ENCODE peak calls at places on chromosomes 16 and 17, in eight cellular contexts. One of them, this sample, is unnamed. For H3K4me1 and H3K27me3, the result is how much of the 10 kb centered on the place peaks cover.

GRCh38 chr17:39187152-39187830 is 10.2 kb downstream of the CACNB1 start:
- DNase-seq in stomach: no peak
- DNase-seq in gastrocnemius medialis: no peak
- DNase-seq in small intestine: peak
- DNase-seq in psoas muscle: no peak
- DNase-seq in heart left ventricle: no peak
- DNase-seq in sigmoid colon: no peak
- DNase-seq in fibroblast of lung: no peak
- DNase-seq in this sample: no peak

GRCh38 chr16:78483124-78483992 is 383.9 kb downstream of the WWOX start:
- DNase-seq in stomach: no peak
- DNase-seq in gastrocnemius medialis: no peak
- DNase-seq in small intestine: peak
- DNase-seq in psoas muscle: no peak
- DNase-seq in heart left ventricle: no peak
- DNase-seq in sigmoid colon: no peak
- DNase-seq in fibroblast of lung: no peak
- DNase-seq in this sample: peak

GRCh38 chr17:66799839-66800537 is 34.9 kb upstream of the CACNG5 start:
- DNase-seq in stomach: no peak
- DNase-seq in gastrocnemius medialis: no peak
- DNase-seq in small intestine: no peak
- DNase-seq in psoas muscle: no peak
- DNase-seq in heart left ventricle: no peak
- DNase-seq in sigmoid colon: peak
- DNase-seq in fibroblast of lung: no peak
- DNase-seq in this sample: no peak

GRCh38 chr16:5557966-5558365 is 460.4 kb upstream of the EEF2KMT start:
- DNase-seq in stomach: no peak
- DNase-seq in gastrocnemius medialis: no peak
- DNase-seq in small intestine: no peak
- DNase-seq in psoas muscle: no peak
- DNase-seq in heart left ventricle: no peak
- DNase-seq in sigmoid colon: no peak
- DNase-seq in fibroblast of lung: no peak
- DNase-seq in this sample: no peak

GRCh38 chr17:5718751-5719150 is 134.4 kb upstream of the NLRP1 start:
- DNase-seq in stomach: no peak
- DNase-seq in gastrocnemius medialis: no peak
- DNase-seq in small intestine: no peak
- DNase-seq in psoas muscle: no peak
- DNase-seq in heart left ventricle: no peak
- DNase-seq in sigmoid colon: no peak
- DNase-seq in fibroblast of lung: no peak
- DNase-seq in this sample: no peak

GRCh38 chr16:4692460-4693295 is 684 bp upstream of the NUDT16L1 start:
- DNase-seq in stomach: no peak
- DNase-seq in gastrocnemius medialis: no peak
- DNase-seq in small intestine: peak
- DNase-seq in psoas muscle: no peak
- DNase-seq in heart left ventricle: no peak
- DNase-seq in sigmoid colon: peak
- DNase-seq in fibroblast of lung: no peak
- DNase-seq in this sample: peak

GRCh38 chr17:3796110-3796821 is 4.7 kb downstream of the ITGAE start:
- DNase-seq in stomach: peak
- DNase-seq in gastrocnemius medialis: no peak
- DNase-seq in small intestine: peak
- DNase-seq in psoas muscle: no peak
- DNase-seq in heart left ventricle: no peak
- DNase-seq in sigmoid colon: no peak
- DNase-seq in fibroblast of lung: no peak
- DNase-seq in this sample: no peak

GRCh38 chr17:7837375-7838290 is 3.6 kb downstream of the KDM6B start:
- DNase-seq in stomach: no peak
- DNase-seq in gastrocnemius medialis: no peak
- DNase-seq in small intestine: peak
- DNase-seq in psoas muscle: no peak
- DNase-seq in heart left ventricle: no peak
- DNase-seq in sigmoid colon: no peak
- DNase-seq in fibroblast of lung: no peak
- DNase-seq in this sample: peak

GRCh38 chr17:75152971-75153853 is 1.1 kb downstream of the JPT1 start:
- DNase-seq in stomach: no peak
- DNase-seq in gastrocnemius medialis: no peak
- DNase-seq in small intestine: peak
- DNase-seq in psoas muscle: no peak
- DNase-seq in heart left ventricle: no peak
- DNase-seq in sigmoid colon: peak
- DNase-seq in fibroblast of lung: peak
- DNase-seq in this sample: peak

GRCh38 chr17:43608313-43608712 is 53.4 kb downstream of the MEOX1 start:
- DNase-seq in stomach: no peak
- DNase-seq in gastrocnemius medialis: no peak
- DNase-seq in small intestine: no peak
- DNase-seq in psoas muscle: no peak
- DNase-seq in heart left ventricle: no peak
- DNase-seq in sigmoid colon: no peak
- DNase-seq in fibroblast of lung: no peak
- DNase-seq in this sample: no peak

GRCh38 chr17:56031636-56032035 is 121.6 kb upstream of the ANKFN1 start:
- DNase-seq in stomach: no peak
- DNase-seq in gastrocnemius medialis: no peak
- DNase-seq in small intestine: no peak
- DNase-seq in psoas muscle: no peak
- DNase-seq in heart left ventricle: no peak
- DNase-seq in sigmoid colon: no peak
- DNase-seq in fibroblast of lung: no peak
- DNase-seq in this sample: no peak

GRCh38 chr16:57627184-57627871 is 1.1 kb upstream of the ADGRG1 start:
- DNase-seq in stomach: no peak
- DNase-seq in gastrocnemius medialis: no peak
- DNase-seq in small intestine: no peak
- DNase-seq in psoas muscle: no peak
- DNase-seq in heart left ventricle: no peak
- DNase-seq in sigmoid colon: no peak
- DNase-seq in fibroblast of lung: peak
- DNase-seq in this sample: no peak

GRCh38 chr17:8807070-8807550 is 7.9 kb upstream of the MFSD6L start:
- DNase-seq in stomach: no peak
- DNase-seq in gastrocnemius medialis: no peak
- DNase-seq in small intestine: no peak
- DNase-seq in psoas muscle: no peak
- DNase-seq in heart left ventricle: no peak
- DNase-seq in sigmoid colon: no peak
- DNase-seq in fibroblast of lung: no peak
- DNase-seq in this sample: no peak

DNA sequence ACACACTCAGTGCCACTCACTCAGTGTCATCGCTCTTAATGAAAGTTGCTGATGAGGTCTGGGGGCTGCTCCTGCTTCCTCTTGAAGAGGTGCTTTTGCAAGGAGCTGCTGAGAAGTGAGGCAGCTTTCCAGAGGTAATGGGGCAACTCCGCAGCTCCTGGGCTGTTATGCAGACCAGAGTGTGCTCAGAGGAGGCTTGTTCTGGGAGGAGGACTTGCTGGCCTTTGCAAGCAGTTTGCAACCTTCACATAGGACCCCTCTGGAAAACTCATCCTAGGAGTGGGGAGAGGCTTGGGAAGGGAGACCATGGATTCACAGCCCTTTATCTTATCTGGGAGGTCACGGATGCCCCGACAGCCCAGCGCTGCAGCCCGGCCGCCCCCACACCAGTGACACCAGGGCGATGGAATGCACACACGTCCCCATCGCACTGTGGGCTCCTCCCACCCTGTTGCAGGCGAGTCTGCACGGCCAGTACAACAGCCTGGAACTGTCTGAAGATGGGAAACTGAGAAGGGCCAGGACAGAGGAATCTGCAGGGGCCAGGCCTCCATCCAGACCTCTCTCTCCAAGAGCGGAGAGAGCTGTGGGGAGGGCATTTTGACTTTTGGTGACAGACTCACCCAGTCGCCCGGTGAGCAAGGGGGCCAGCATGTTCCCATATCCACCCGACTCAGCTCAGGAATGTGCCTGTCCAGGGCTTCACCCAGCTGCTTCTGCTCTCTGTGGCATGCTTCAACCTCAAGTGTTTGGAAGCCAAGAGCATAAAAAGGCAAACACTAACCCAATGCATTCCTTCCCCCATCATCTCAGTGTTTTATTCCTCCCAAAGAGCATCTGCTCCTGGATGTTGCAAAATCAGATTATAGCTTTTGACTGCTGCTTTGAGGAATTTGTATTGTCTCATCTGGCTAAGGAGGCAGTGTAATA is 78.6 kb upstream of the ZNF469 start:
- DNase-seq in stomach: no peak
- DNase-seq in gastrocnemius medialis: no peak
- DNase-seq in small intestine: no peak
- DNase-seq in psoas muscle: peak
- DNase-seq in heart left ventricle: peak
- DNase-seq in sigmoid colon: peak
- DNase-seq in fibroblast of lung: peak
- DNase-seq in this sample: peak
- H3K4me1 ChIP-seq in stomach: under half
- H3K4me1 ChIP-seq in gastrocnemius medialis: under half
- H3K4me1 ChIP-seq in small intestine: under half
- H3K4me1 ChIP-seq in psoas muscle: under half
- H3K4me1 ChIP-seq in heart left ventricle: under half
- H3K4me1 ChIP-seq in sigmoid colon: under half
- H3K4me1 ChIP-seq in fibroblast of lung: under half
- H3K4me1 ChIP-seq in this sample: under half

GRCh38 chr17:78568494-78569115 is 8.6 kb downstream of the DNAH17 start:
- DNase-seq in stomach: no peak
- DNase-seq in gastrocnemius medialis: no peak
- DNase-seq in small intestine: no peak
- DNase-seq in psoas muscle: no peak
- DNase-seq in heart left ventricle: peak
- DNase-seq in sigmoid colon: no peak
- DNase-seq in fibroblast of lung: peak
- DNase-seq in this sample: peak
- H3K27me3 ChIP-seq in stomach: under half
- H3K27me3 ChIP-seq in gastrocnemius medialis: under half
- H3K27me3 ChIP-seq in small intestine: under half
- H3K27me3 ChIP-seq in psoas muscle: under half
- H3K27me3 ChIP-seq in heart left ventricle: under half
- H3K27me3 ChIP-seq in sigmoid colon: under half
- H3K27me3 ChIP-seq in fibroblast of lung: under half
- H3K27me3 ChIP-seq in this sample: under half

GRCh38 chr17:62064791-62065563 is at the start of gene MED13:
- DNase-seq in stomach: peak
- DNase-seq in gastrocnemius medialis: peak
- DNase-seq in small intestine: peak
- DNase-seq in psoas muscle: peak
- DNase-seq in heart left ventricle: peak
- DNase-seq in sigmoid colon: peak
- DNase-seq in fibroblast of lung: peak
- DNase-seq in this sample: peak

GRCh38 chr17:62062313-62062712 is 2.8 kb downstream of the MED13 start:
- DNase-seq in stomach: no peak
- DNase-seq in gastrocnemius medialis: no peak
- DNase-seq in small intestine: no peak
- DNase-seq in psoas muscle: no peak
- DNase-seq in heart left ventricle: no peak
- DNase-seq in sigmoid colon: no peak
- DNase-seq in fibroblast of lung: peak
- DNase-seq in this sample: no peak

GRCh38 chr17:62064029-62064790 is 868 bp downstream of the MED13 start:
- DNase-seq in stomach: no peak
- DNase-seq in gastrocnemius medialis: no peak
- DNase-seq in small intestine: peak
- DNase-seq in psoas muscle: no peak
- DNase-seq in heart left ventricle: no peak
- DNase-seq in sigmoid colon: no peak
- DNase-seq in fibroblast of lung: peak
- DNase-seq in this sample: no peak

GRCh38 chr17:62065611-62066468 is 762 bp upstream of the MED13 start:
- DNase-seq in stomach: peak
- DNase-seq in gastrocnemius medialis: peak
- DNase-seq in small intestine: peak
- DNase-seq in psoas muscle: peak
- DNase-seq in heart left ventricle: peak
- DNase-seq in sigmoid colon: peak
- DNase-seq in fibroblast of lung: peak
- DNase-seq in this sample: peak

GRCh38 chr17:62062936-62063335 is 2.1 kb downstream of the MED13 start:
- DNase-seq in stomach: no peak
- DNase-seq in gastrocnemius medialis: no peak
- DNase-seq in small intestine: no peak
- DNase-seq in psoas muscle: no peak
- DNase-seq in heart left ventricle: no peak
- DNase-seq in sigmoid colon: no peak
- DNase-seq in fibroblast of lung: peak
- DNase-seq in this sample: no peak
- H3K4me1 ChIP-seq in stomach: half or more
- H3K4me1 ChIP-seq in gastrocnemius medialis: half or more
- H3K4me1 ChIP-seq in small intestine: under half
- H3K4me1 ChIP-seq in psoas muscle: under half
- H3K4me1 ChIP-seq in heart left ventricle: half or more
- H3K4me1 ChIP-seq in sigmoid colon: half or more
- H3K4me1 ChIP-seq in fibroblast of lung: under half
- H3K4me1 ChIP-seq in this sample: under half

GRCh38 chr17:80192268-80192667 is 22.4 kb downstream of the CARD14 start:
- DNase-seq in stomach: no peak
- DNase-seq in gastrocnemius medialis: no peak
- DNase-seq in small intestine: no peak
- DNase-seq in psoas muscle: no peak
- DNase-seq in heart left ventricle: no peak
- DNase-seq in sigmoid colon: no peak
- DNase-seq in fibroblast of lung: no peak
- DNase-seq in this sample: no peak

GRCh38 chr17:80190716-80191115 is 20.9 kb downstream of the CARD14 start:
- DNase-seq in stomach: no peak
- DNase-seq in gastrocnemius medialis: no peak
- DNase-seq in small intestine: no peak
- DNase-seq in psoas muscle: no peak
- DNase-seq in heart left ventricle: no peak
- DNase-seq in sigmoid colon: no peak
- DNase-seq in fibroblast of lung: no peak
- DNase-seq in this sample: no peak

GRCh38 chr17:80189611-80190010 is 19.8 kb downstream of the CARD14 start:
- DNase-seq in stomach: no peak
- DNase-seq in gastrocnemius medialis: no peak
- DNase-seq in small intestine: no peak
- DNase-seq in psoas muscle: no peak
- DNase-seq in heart left ventricle: no peak
- DNase-seq in sigmoid colon: no peak
- DNase-seq in fibroblast of lung: no peak
- DNase-seq in this sample: no peak

GRCh38 chr17:80191720-80192265 is 22.0 kb downstream of the CARD14 start:
- DNase-seq in stomach: no peak
- DNase-seq in gastrocnemius medialis: no peak
- DNase-seq in small intestine: no peak
- DNase-seq in psoas muscle: no peak
- DNase-seq in heart left ventricle: no peak
- DNase-seq in sigmoid colon: no peak
- DNase-seq in fibroblast of lung: no peak
- DNase-seq in this sample: no peak

DNA sequence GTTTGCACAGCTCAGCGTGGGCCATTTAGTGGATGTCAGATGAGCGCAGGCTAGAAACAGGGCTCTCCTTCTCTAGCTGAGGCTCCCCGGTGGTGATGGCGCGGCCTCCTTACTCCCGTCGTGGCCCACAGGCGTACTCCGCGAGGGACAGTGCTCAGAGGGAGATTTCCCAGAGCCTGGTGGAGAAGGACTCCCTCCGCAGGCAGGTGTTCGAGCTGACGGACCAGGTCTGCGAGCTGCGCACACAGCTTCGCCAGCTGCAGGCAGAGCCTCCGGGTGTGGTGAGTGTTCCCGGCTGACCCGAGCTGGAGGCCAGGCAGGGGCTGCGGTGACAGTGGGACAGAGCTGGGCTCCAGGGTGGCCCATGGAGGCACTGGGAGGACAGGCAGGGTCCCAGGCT is 21.4 kb downstream of the CARD14 start:
- DNase-seq in stomach: no peak
- DNase-seq in gastrocnemius medialis: no peak
- DNase-seq in small intestine: no peak
- DNase-seq in psoas muscle: no peak
- DNase-seq in heart left ventricle: no peak
- DNase-seq in sigmoid colon: no peak
- DNase-seq in fibroblast of lung: no peak
- DNase-seq in this sample: no peak
- H3K27me3 ChIP-seq in stomach: under half
- H3K27me3 ChIP-seq in gastrocnemius medialis: under half
- H3K27me3 ChIP-seq in small intestine: under half
- H3K27me3 ChIP-seq in psoas muscle: under half
- H3K27me3 ChIP-seq in heart left ventricle: under half
- H3K27me3 ChIP-seq in sigmoid colon: under half
- H3K27me3 ChIP-seq in fibroblast of lung: under half
- H3K27me3 ChIP-seq in this sample: under half